ENCODE peak calls at places on chromosome 6, in five cellular contexts. R, Z, P, B and W are unnamed samples.

GRCh38 chr6:68876792-68877493 is 241.9 kb downstream of the ADGRB3 start:
- DNase-seq in R (no peak), Z (no peak), P (no peak), B (no peak), W (peak)

GRCh38 chr6:138005846-138006245 is 101.4 kb downstream of the PERP start:
- DNase-seq in R (no peak), Z (no peak), P (no peak), B (no peak), W (no peak)

GRCh38 chr6:158705386-158706126 is 55.7 kb downstream of the SYTL3 start:
- DNase-seq in R (no peak), Z (no peak), P (no peak), B (no peak), W (no peak)

GRCh38 chr6:34615574-34616229 is 59.6 kb upstream of the SPDEF start:
- DNase-seq in R (no peak), Z (no peak), P (no peak), B (no peak), W (no peak)

GRCh38 chr6:148945311-148946021 is 198.6 kb downstream of the UST start:
- DNase-seq in R (no peak), Z (no peak), P (no peak), B (no peak), W (no peak)

GRCh38 chr6:13813621-13814175 is 659 bp downstream of the MCUR1 start:
- DNase-seq in R (peak), Z (peak), P (peak), B (peak), W (peak)

GRCh38 chr6:107634147-107635057 is 144.5 kb downstream of the SOBP start:
- DNase-seq in R (no peak), Z (no peak), P (no peak), B (no peak), W (no peak)

GRCh38 chr6:21937466-21937865 is 343.9 kb downstream of the SOX4 start:
- DNase-seq in R (no peak), Z (no peak), P (no peak), B (no peak), W (no peak)

GRCh38 chr6:126060400-126060799 is 74.1 kb downstream of the TRMT11 start:
- DNase-seq in R (no peak), Z (no peak), P (no peak), B (no peak), W (no peak)

GRCh38 chr6:158660331-158660730 is 10.5 kb downstream of the SYTL3 start:
- DNase-seq in R (no peak), Z (no peak), P (peak), B (no peak), W (peak)

GRCh38 chr6:122405417-122405816 is 6.0 kb downstream of the HSF2 start:
- DNase-seq in R (no peak), Z (no peak), P (no peak), B (no peak), W (no peak)

GRCh38 chr6:109091314-109092009 is 3.2 kb downstream of the SESN1 start:
- DNase-seq in R (no peak), Z (no peak), P (no peak), B (no peak), W (no peak)

GRCh38 chr6:79404677-79405076 is 132.6 kb downstream of the LCA5 start:
- DNase-seq in R (no peak), Z (no peak), P (peak), B (no peak), W (peak)

GRCh38 chr6:66538548-66539135 is 831.6 kb upstream of the EYS start:
- DNase-seq in R (no peak), Z (no peak), P (no peak), B (no peak), W (no peak)

GRCh38 chr6:109867009-109867969 is 110.8 kb upstream of the GPR6 start:
- DNase-seq in R (no peak), Z (no peak), P (no peak), B (peak), W (peak)

GRCh38 chr6:144493035-144493910 is 208.1 kb downstream of the UTRN start:
- DNase-seq in R (no peak), Z (no peak), P (no peak), B (no peak), W (no peak)

GRCh38 chr6:80938131-80938530 is 814.4 kb downstream of the TENT5A start:
- DNase-seq in R (no peak), Z (no peak), P (no peak), B (no peak), W (no peak)

GRCh38 chr6:26029570-26029856 is 57.7 kb upstream of the HFE start:
- DNase-seq in R (no peak), Z (no peak), P (no peak), B (no peak), W (no peak)

GRCh38 chr6:38671885-38672467 is 31.0 kb downstream of the GLO1 start:
- DNase-seq in R (peak), Z (peak), P (no peak), B (no peak), W (peak)

GRCh38 chr6:25311251-25311910 is 32.2 kb downstream of the CARMIL1 start:
- DNase-seq in R (no peak), Z (peak), P (no peak), B (no peak), W (peak)

GRCh38 chr6:142207265-142207877 is 60.3 kb downstream of the VTA1 start:
- DNase-seq in R (peak), Z (peak), P (no peak), B (peak), W (peak)

GRCh38 chr6:112227992-112228391 is 26.4 kb downstream of the LAMA4 start:
- DNase-seq in R (no peak), Z (no peak), P (no peak), B (no peak), W (no peak)

GRCh38 chr6:109793793-109794192 is 102.7 kb downstream of the FIG4 start:
- DNase-seq in R (peak), Z (peak), P (no peak), B (peak), W (peak)

GRCh38 chr6:22024973-22025467 is 271.8 kb downstream of the PRL start:
- DNase-seq in R (no peak), Z (no peak), P (no peak), B (no peak), W (no peak)

GRCh38 chr6:158278015-158278414 is 34.2 kb upstream of the TULP4 start:
- DNase-seq in R (no peak), Z (no peak), P (no peak), B (no peak), W (no peak)

GRCh38 chr6:126650931-126651330 is 311.0 kb downstream of the CENPW start:
- DNase-seq in R (no peak), Z (no peak), P (no peak), B (no peak), W (no peak)

GRCh38 chr6:137353842-137354397 is 134.7 kb upstream of the IFNGR1 start:
- DNase-seq in R (no peak), Z (no peak), P (no peak), B (no peak), W (no peak)

GRCh38 chr6:155380666-155381332 is 66.5 kb upstream of the TFB1M start:
- DNase-seq in R (no peak), Z (no peak), P (no peak), B (no peak), W (no peak)

GRCh38 chr6:138264372-138264880 is 46.1 kb upstream of the PBOV1 start:
- DNase-seq in R (no peak), Z (no peak), P (no peak), B (no peak), W (no peak)

GRCh38 chr6:166637806-166638458 is 10.9 kb upstream of the RPS6KA2 start:
- DNase-seq in R (no peak), Z (no peak), P (no peak), B (no peak), W (no peak)
- H3K4me3 ChIP-seq in R (no peak), Z (no peak), P (no peak), B (no peak), W (no peak)

DNA sequence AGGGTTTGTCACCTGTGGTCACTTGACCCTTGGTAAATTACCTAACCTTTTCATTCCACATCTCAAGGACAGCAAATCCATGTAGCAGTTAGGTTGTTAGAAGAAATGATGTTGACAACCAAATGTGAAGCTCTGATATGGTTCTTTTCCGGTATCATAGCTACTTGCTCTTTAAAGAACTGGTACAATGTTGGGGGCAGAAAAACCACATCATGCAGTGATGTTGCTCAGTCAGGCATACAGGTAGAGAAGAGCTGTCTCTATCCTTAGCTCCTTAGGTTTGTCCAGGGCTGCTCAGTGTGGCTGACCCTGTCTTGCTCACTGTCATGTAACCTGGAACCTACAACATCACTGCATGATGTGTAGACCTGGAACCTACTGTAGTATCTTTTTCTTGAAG is 135.5 kb downstream of the LRRC1 start:
- DNase-seq in R (no peak), Z (no peak), P (no peak), B (no peak), W (no peak)
- H3K4me3 ChIP-seq in R (no peak), Z (no peak), P (no peak), B (no peak), W (no peak)

DNA sequence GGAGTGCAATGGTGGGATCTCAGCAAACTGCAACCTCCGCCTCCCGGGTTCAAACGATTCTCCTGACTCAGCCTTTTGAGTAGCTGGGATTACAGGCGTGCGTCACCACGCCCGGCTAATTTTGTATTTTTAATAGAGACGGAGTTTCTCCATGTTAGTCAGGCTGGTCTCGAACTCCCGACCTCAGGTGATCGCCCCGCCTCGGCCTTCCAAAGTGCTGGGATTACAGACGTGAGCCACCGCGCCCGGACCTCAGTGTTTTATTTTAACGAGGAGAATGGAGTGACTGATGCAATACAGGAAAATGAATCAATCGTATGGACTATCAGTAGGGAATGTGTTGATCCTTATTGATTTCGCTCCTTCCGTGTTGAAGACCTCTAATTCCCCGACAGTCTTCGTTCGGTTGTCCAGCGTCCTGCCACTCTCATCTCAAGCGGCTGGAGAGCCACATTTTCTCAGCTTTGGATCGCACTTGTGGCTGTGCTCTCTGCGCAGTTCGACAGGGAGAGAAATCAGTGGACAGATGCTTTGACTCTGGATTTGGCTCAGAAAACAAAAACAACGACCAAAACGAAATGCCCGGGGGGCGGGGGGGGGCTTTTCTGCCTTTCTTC is 166.2 kb downstream of the TRIM27 start:
- DNase-seq in R (no peak), Z (no peak), P (no peak), B (no peak), W (no peak)
- H3K4me3 ChIP-seq in R (no peak), Z (no peak), P (no peak), B (no peak), W (no peak)

DNA sequence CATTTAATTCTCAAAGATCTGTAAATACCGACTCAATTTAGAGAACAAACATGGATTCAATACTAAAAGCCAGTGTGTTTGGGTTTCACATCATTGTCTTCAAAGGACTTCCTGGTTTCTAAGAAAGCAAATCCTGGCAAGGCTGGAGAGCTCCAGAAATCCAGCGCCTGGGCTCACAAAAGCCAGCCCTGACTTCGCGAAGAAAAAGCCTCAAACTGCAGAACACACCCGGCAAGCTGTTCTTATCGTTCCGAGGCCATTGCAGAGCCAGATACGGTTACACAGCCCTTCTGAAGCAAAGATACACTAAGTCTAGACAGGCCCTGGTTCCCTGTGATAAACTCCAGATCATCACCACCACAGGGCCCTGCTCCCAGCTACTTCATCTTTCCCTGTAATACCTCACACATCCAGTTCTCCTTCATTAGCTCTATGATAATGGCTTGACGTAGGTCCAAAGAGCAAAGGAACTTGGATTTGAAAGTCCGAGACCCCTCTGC is 19.1 kb downstream of the AGPAT4 start:
- DNase-seq in R (no peak), Z (no peak), P (no peak), B (no peak), W (no peak)
- H3K4me3 ChIP-seq in R (no peak), Z (no peak), P (no peak), B (no peak), W (no peak)

DNA sequence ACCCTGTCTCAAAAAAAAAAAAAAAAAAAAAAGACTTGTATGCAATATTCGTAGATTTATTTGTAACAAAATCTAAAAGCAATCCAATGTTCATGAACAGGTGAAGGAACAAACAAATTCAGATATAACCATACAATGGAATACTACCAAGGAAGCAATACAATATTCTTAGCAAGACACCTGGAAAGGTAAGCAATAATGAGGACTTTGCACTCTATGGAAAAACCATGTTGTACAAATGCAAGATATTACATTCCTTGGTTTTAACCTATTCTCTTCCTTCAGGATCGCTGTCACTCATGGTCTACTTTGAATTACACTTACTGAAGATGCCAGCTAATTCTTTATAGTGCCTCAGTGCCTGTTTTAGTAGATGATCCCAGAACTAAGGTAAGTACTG is 14.7 kb upstream of the ADGRF1 start:
- DNase-seq in R (no peak), Z (no peak), P (no peak), B (no peak), W (peak)
- H3K4me3 ChIP-seq in R (no peak), Z (no peak), P (no peak), B (no peak), W (no peak)

GRCh38 chr6:10410214-10410873 is 4.5 kb downstream of the TFAP2A start:
- DNase-seq in R (no peak), Z (peak), P (no peak), B (no peak), W (no peak)
- H3K4me3 ChIP-seq in R (peak), Z (peak), P (no peak), B (no peak), W (no peak)

GRCh38 chr6:36422714-36423100 is 19.9 kb downstream of the PXT1 start:
- DNase-seq in R (no peak), Z (no peak), P (no peak), B (no peak), W (no peak)
- H3K4me3 ChIP-seq in R (peak), Z (peak), P (no peak), B (no peak), W (peak)

GRCh38 chr6:152637422-152638047 is 373 bp upstream of the SYNE1 start:
- DNase-seq in R (no peak), Z (no peak), P (no peak), B (no peak), W (no peak)
- H3K4me3 ChIP-seq in R (peak), Z (peak), P (no peak), B (no peak), W (no peak)

DNA sequence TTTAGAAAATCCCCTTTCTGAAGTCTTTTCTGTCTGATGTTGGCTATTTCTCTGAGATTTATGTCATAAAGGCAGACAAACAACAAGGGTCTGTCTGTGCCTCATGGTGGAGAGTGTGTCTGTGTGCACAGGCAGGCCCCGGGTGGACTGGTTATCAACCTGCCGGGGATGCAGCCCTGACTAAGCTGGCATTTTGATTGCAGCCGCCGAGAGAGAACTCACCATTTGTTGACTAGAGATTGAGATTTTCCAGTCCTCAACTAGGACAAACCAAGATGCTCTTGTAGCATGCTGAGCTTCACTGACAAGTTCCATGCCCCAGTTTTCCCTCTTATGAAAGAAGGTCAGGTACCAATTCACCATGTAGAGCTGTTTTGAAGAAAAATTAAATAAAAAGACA is 363.6 kb upstream of the CNR1 start:
- DNase-seq in R (no peak), Z (no peak), P (no peak), B (no peak), W (no peak)
- H3K4me3 ChIP-seq in R (no peak), Z (no peak), P (no peak), B (no peak), W (no peak)

DNA sequence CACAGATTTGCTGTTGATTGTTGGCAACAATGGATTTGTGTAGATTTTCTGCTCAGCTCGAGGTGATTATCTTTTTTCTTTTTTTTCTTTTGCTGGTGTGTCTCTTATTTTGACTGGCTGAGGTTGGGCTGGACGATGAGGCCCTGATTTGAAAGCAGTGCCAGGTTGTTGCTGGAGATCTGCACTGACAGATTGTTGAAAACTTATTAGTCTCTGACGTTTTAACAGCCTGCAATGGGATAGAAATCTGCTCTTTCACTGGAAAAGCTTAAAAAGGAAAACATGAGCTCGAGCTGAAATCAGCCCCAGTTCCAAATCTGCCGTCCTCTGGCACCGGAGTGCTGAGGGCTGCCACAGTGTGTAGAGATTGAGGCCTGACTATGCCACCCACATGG is 87.7 kb downstream of the PDE7B start:
- DNase-seq in R (no peak), Z (no peak), P (no peak), B (no peak), W (no peak)
- H3K4me3 ChIP-seq in R (no peak), Z (no peak), P (no peak), B (no peak), W (no peak)